ENCODE peak calls at places on chromosomes 6 and 20, in four cellular contexts. One of them, this sample, is unnamed.

GRCh38 chr20:36929290-36929689 is 22.2 kb downstream of the SAMHD1 start:
- DNase-seq in heart left ventricle: no peak
- DNase-seq in tibial nerve: no peak
- DNase-seq in WERI-Rb-1: no peak
- DNase-seq in this sample: no peak

GRCh38 chr6:13573669-13574110 is 711 bp upstream of the SIRT5 start:
- DNase-seq in heart left ventricle: peak
- DNase-seq in tibial nerve: no peak
- DNase-seq in WERI-Rb-1: no peak
- DNase-seq in this sample: peak

GRCh38 chr20:6698723-6699122 is 68.8 kb upstream of the BMP2 start:
- DNase-seq in heart left ventricle: no peak
- DNase-seq in tibial nerve: no peak
- DNase-seq in WERI-Rb-1: no peak
- DNase-seq in this sample: no peak

GRCh38 chr20:21102252-21102609 is 3.9 kb downstream of the LINC00237 start:
- DNase-seq in heart left ventricle: no peak
- DNase-seq in tibial nerve: no peak
- DNase-seq in WERI-Rb-1: no peak
- DNase-seq in this sample: no peak

GRCh38 chr20:34045930-34046329 is 52.2 kb downstream of the RALY start:
- DNase-seq in heart left ventricle: no peak
- DNase-seq in tibial nerve: no peak
- DNase-seq in WERI-Rb-1: no peak
- DNase-seq in this sample: no peak

GRCh38 chr20:63566395-63567131 is 7.5 kb downstream of the HELZ2 start:
- DNase-seq in heart left ventricle: no peak
- DNase-seq in tibial nerve: no peak
- DNase-seq in WERI-Rb-1: no peak
- DNase-seq in this sample: no peak

GRCh38 chr20:316316-317068 is 8.9 kb upstream of the SOX12 start:
- DNase-seq in heart left ventricle: no peak
- DNase-seq in tibial nerve: no peak
- DNase-seq in WERI-Rb-1: peak
- DNase-seq in this sample: no peak

GRCh38 chr6:138957484-138957883 is 30.6 kb downstream of the REPS1 start:
- DNase-seq in heart left ventricle: no peak
- DNase-seq in tibial nerve: no peak
- DNase-seq in WERI-Rb-1: no peak
- DNase-seq in this sample: no peak

GRCh38 chr6:163491901-163492300 is 77.4 kb downstream of the QKI start:
- DNase-seq in heart left ventricle: no peak
- DNase-seq in tibial nerve: no peak
- DNase-seq in WERI-Rb-1: no peak
- DNase-seq in this sample: no peak

GRCh38 chr6:40474937-40475336 is 112.2 kb downstream of the LRFN2 start:
- DNase-seq in heart left ventricle: no peak
- DNase-seq in tibial nerve: no peak
- DNase-seq in WERI-Rb-1: peak
- DNase-seq in this sample: no peak

GRCh38 chr6:43820486-43820885 is 50.5 kb downstream of the VEGFA start:
- DNase-seq in heart left ventricle: no peak
- DNase-seq in tibial nerve: no peak
- DNase-seq in WERI-Rb-1: no peak
- DNase-seq in this sample: no peak
- H3K27ac ChIP-seq in heart left ventricle: no peak
- H3K27ac ChIP-seq in tibial nerve: no peak
- H3K27ac ChIP-seq in WERI-Rb-1: no peak
- H3K27ac ChIP-seq in this sample: no peak

GRCh38 chr6:97705568-97705967 is 422.6 kb upstream of the MMS22L start:
- DNase-seq in heart left ventricle: no peak
- DNase-seq in tibial nerve: no peak
- DNase-seq in WERI-Rb-1: no peak
- DNase-seq in this sample: no peak
- TF ChIP-seq CTCF in heart left ventricle: peak
- TF ChIP-seq CTCF in tibial nerve: peak
- TF ChIP-seq CTCF in WERI-Rb-1: peak
- TF ChIP-seq CTCF in this sample: peak

DNA sequence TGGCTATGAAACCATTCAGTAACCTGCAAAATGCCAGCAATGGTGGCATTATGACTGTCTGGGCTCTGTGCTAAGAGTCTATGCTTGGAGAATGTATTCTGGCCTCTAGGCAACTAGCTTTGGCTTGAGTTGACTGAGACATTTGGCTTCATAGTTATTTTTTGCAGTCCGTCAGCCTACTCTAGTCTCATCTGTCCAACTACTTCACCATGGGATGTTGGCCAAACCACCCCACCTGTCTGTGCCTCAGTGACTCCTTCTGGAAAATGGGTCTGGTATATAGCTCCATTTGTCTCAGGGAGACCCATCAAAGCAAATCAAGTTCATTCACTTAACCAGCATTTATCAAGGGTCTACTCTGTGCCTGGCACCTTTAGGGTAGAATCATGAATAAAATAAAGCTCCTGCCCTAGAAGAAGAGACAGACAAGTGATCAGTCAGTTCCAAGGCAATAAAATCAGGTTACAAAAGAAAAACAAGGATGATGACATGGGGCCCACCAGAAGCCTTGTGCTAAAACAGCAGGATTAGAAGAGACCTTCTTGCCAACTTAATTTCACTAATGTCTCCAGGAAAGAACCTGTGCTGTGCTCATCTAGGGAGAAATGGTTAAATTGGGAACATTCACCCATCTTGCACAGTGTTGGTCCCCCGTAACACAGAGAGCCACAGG is 102.4 kb upstream of the ARMC2 start:
- DNase-seq in heart left ventricle: no peak
- DNase-seq in tibial nerve: no peak
- DNase-seq in WERI-Rb-1: no peak
- DNase-seq in this sample: no peak
- H3K27ac ChIP-seq in heart left ventricle: no peak
- H3K27ac ChIP-seq in tibial nerve: no peak
- H3K27ac ChIP-seq in WERI-Rb-1: no peak
- H3K27ac ChIP-seq in this sample: no peak

DNA sequence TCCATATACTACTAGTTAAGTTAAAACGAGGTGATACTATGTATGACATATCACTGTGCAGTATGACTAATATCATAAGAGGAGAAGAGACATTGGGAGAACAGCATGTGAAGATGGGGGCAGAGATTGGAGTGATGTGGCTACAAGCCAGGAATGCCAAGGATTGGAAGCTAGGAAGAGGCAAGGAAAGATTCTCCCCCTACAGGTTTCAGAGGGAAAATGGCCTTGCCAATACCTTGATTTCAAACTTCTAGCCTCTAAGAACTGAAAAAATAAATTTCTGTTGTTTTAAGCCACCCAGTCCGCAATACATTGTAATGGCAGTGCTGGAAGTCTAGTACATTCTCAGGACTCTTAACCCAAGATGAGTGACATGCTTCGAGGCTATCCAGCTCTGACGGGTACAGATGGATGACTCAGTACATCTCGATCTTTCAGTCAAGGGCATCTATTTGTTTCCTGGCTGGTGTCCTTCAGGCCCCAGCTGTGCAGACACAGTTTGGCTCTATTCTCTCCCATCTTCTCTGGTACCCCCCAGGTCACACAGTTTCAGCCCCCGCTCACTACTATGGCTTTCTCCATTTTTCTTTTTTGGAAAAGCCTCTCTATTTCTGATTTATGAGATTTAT is 55.5 kb upstream of the THEMIS start:
- DNase-seq in heart left ventricle: no peak
- DNase-seq in tibial nerve: no peak
- DNase-seq in WERI-Rb-1: no peak
- DNase-seq in this sample: no peak
- TF ChIP-seq CTCF in heart left ventricle: no peak
- TF ChIP-seq CTCF in tibial nerve: no peak
- TF ChIP-seq CTCF in WERI-Rb-1: peak
- TF ChIP-seq CTCF in this sample: no peak

DNA sequence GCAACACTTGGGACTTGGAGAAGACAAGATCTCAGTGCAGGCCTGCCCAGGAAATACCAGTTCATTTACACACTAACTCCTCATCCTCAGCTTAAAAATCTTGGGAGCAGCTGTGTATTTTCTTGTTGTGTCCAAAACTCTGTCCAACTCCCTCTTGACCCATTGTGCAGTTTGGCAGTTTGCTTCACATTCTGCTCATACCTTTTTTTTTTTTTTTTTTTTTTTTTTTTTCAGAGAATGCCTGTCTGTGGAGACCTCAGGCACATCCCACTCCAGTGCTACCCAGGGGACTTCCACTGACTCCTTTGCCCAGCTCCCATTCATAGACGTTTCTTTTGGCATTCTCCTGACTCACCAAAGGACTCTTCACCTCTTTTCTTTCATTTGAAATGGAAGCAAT is 265.8 kb upstream of the TCF21 start:
- DNase-seq in heart left ventricle: peak
- DNase-seq in tibial nerve: peak
- DNase-seq in WERI-Rb-1: no peak
- DNase-seq in this sample: no peak
- H3K27ac ChIP-seq in heart left ventricle: no peak
- H3K27ac ChIP-seq in tibial nerve: no peak
- H3K27ac ChIP-seq in WERI-Rb-1: no peak
- H3K27ac ChIP-seq in this sample: no peak

GRCh38 chr6:160678744-160679401 is 14.8 kb upstream of the LPA start:
- DNase-seq in heart left ventricle: no peak
- DNase-seq in tibial nerve: no peak
- DNase-seq in WERI-Rb-1: no peak
- DNase-seq in this sample: no peak

GRCh38 chr6:160678230-160678629 is 14.2 kb upstream of the LPA start:
- DNase-seq in heart left ventricle: no peak
- DNase-seq in tibial nerve: no peak
- DNase-seq in WERI-Rb-1: no peak
- DNase-seq in this sample: no peak

GRCh38 chr6:160679402-160679769 is 15.3 kb upstream of the LPA start:
- DNase-seq in heart left ventricle: no peak
- DNase-seq in tibial nerve: no peak
- DNase-seq in WERI-Rb-1: peak
- DNase-seq in this sample: no peak
- TF ChIP-seq CTCF in heart left ventricle: no peak
- TF ChIP-seq CTCF in tibial nerve: no peak
- TF ChIP-seq CTCF in WERI-Rb-1: peak
- TF ChIP-seq CTCF in this sample: no peak

DNA sequence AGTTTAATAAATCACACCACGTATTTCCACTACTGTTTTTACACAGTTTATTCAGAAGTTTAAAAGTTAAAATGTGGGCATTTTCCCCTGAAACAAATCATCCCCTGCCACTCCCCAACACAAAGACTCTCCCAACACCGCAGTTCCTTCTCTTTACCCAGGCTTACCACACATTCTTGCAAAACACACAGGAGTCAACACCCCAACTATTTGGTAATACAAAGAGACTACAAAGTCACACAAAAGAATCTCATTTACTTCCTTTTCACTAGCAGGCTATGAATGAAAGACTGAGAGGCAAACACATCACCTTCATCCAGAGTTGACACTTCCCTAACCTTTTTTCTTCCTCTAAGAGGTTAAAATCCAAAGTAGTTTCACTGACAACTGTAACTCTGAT is 51.1 kb downstream of the KCTD20 start:
- DNase-seq in heart left ventricle: no peak
- DNase-seq in tibial nerve: no peak
- DNase-seq in WERI-Rb-1: no peak
- DNase-seq in this sample: no peak
- H3K27ac ChIP-seq in heart left ventricle: no peak
- H3K27ac ChIP-seq in tibial nerve: no peak
- H3K27ac ChIP-seq in WERI-Rb-1: no peak
- H3K27ac ChIP-seq in this sample: no peak

GRCh38 chr20:8082025-8082424 is 50.0 kb upstream of the PLCB1 start:
- DNase-seq in heart left ventricle: no peak
- DNase-seq in tibial nerve: no peak
- DNase-seq in WERI-Rb-1: no peak
- DNase-seq in this sample: no peak
- TF ChIP-seq CTCF in heart left ventricle: no peak
- TF ChIP-seq CTCF in tibial nerve: no peak
- TF ChIP-seq CTCF in WERI-Rb-1: peak
- TF ChIP-seq CTCF in this sample: peak

DNA sequence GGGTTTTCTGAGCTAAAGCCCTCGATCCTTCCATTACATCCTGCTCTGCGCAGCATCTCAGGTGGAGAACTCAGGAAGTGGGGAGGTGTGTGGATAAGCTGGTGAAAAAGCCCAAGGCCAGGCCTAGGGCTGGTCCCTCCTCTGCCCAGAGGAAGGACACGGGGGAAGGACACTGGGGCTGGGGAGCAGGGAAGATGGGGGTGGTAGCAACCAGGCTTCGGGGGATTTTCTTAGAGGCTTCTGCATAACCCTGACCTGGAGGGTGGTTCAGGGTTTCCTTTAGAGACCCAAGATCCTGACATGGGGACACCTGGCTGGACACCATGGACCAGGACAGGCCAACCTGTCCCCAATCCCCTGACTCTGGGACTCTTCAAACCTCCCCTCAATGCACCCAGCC is 37.9 kb downstream of the SUN5 start:
- DNase-seq in heart left ventricle: no peak
- DNase-seq in tibial nerve: no peak
- DNase-seq in WERI-Rb-1: no peak
- DNase-seq in this sample: no peak
- H3K27ac ChIP-seq in heart left ventricle: no peak
- H3K27ac ChIP-seq in tibial nerve: no peak
- H3K27ac ChIP-seq in WERI-Rb-1: no peak
- H3K27ac ChIP-seq in this sample: no peak

GRCh38 chr6:7540595-7540994 is 876 bp upstream of the DSP start:
- DNase-seq in heart left ventricle: peak
- DNase-seq in tibial nerve: no peak
- DNase-seq in WERI-Rb-1: no peak
- DNase-seq in this sample: peak

GRCh38 chr6:7543761-7544424 is 2.4 kb downstream of the DSP start:
- DNase-seq in heart left ventricle: no peak
- DNase-seq in tibial nerve: no peak
- DNase-seq in WERI-Rb-1: no peak
- DNase-seq in this sample: no peak

GRCh38 chr6:7542065-7542877 is 800 bp downstream of the DSP start:
- DNase-seq in heart left ventricle: peak
- DNase-seq in tibial nerve: no peak
- DNase-seq in WERI-Rb-1: no peak
- DNase-seq in this sample: peak

GRCh38 chr6:7542878-7543394 is 1.5 kb downstream of the DSP start:
- DNase-seq in heart left ventricle: peak
- DNase-seq in tibial nerve: no peak
- DNase-seq in WERI-Rb-1: no peak
- DNase-seq in this sample: peak

GRCh38 chr6:7541175-7542064 is at the start of gene DSP:
- DNase-seq in heart left ventricle: peak
- DNase-seq in tibial nerve: no peak
- DNase-seq in WERI-Rb-1: peak
- DNase-seq in this sample: peak
- TF ChIP-seq CTCF in heart left ventricle: no peak
- TF ChIP-seq CTCF in tibial nerve: no peak
- TF ChIP-seq CTCF in WERI-Rb-1: no peak
- TF ChIP-seq CTCF in this sample: no peak

This sample was measured in left ventricle myocardium inferior.